ENCODE peak calls at places on chromosome 16, in seven cellular contexts. One of them, this sample, is unnamed.

GRCh38 chr16:9123871-9124270 is 32.4 kb downstream of the HAPSTR1 start:
- DNase-seq in prostate gland: peak; percentile 62
- DNase-seq in psoas muscle: peak; percentile 83
- DNase-seq in neural progenitor cell: no peak
- DNase-seq in foreskin fibroblast: no peak
- DNase-seq in AG10803: no peak
- DNase-seq in fibroblast of pulmonary artery: no peak
- DNase-seq in this sample: no peak

GRCh38 chr16:14013571-14014283 is 57.4 kb upstream of the MRTFB start:
- DNase-seq in psoas muscle: peak; percentile 60
- DNase-seq in foreskin fibroblast: peak; percentile 98
- DNase-seq in AG10803: peak; percentile 95
- DNase-seq in fibroblast of pulmonary artery: peak; percentile 58
- DNase-seq in prostate gland: no peak
- DNase-seq in neural progenitor cell: no peak
- DNase-seq in this sample: peak; percentile 95

GRCh38 chr16:67990018-67990386 is 9.3 kb downstream of the DPEP2 start:
- DNase-seq in neural progenitor cell: no peak
- DNase-seq in fibroblast of pulmonary artery: no peak
- DNase-seq in prostate gland: no peak
- DNase-seq in foreskin fibroblast: no peak
- DNase-seq in AG10803: no peak
- DNase-seq in psoas muscle: no peak
- DNase-seq in this sample: no peak

GRCh38 chr16:4101421-4102275 is 14.6 kb downstream of the ADCY9 start:
- DNase-seq in neural progenitor cell: no peak
- DNase-seq in fibroblast of pulmonary artery: no peak
- DNase-seq in psoas muscle: peak; percentile 71
- DNase-seq in foreskin fibroblast: no peak
- DNase-seq in AG10803: no peak
- DNase-seq in prostate gland: no peak
- DNase-seq in this sample: no peak

GRCh38 chr16:8712589-8713361 is 38.4 kb downstream of the ABAT start:
- DNase-seq in AG10803: no peak
- DNase-seq in psoas muscle: no peak
- DNase-seq in fibroblast of pulmonary artery: no peak
- DNase-seq in neural progenitor cell: peak; percentile 78
- DNase-seq in prostate gland: no peak
- DNase-seq in foreskin fibroblast: peak; percentile 18
- DNase-seq in this sample: no peak

GRCh38 chr16:149024-149675 is 3.3 kb upstream of the HBZ start:
- DNase-seq in neural progenitor cell: no peak
- DNase-seq in AG10803: peak; percentile 28
- DNase-seq in fibroblast of pulmonary artery: no peak
- DNase-seq in prostate gland: no peak
- DNase-seq in foreskin fibroblast: peak; percentile 75
- DNase-seq in psoas muscle: no peak
- DNase-seq in this sample: peak; percentile 30

GRCh38 chr16:66996324-66996982 is 8.1 kb downstream of the CES4A start:
- DNase-seq in psoas muscle: peak; percentile 86
- DNase-seq in fibroblast of pulmonary artery: peak; percentile 91
- DNase-seq in foreskin fibroblast: peak; percentile 93
- DNase-seq in prostate gland: peak; percentile 81
- DNase-seq in neural progenitor cell: no peak
- DNase-seq in AG10803: peak; percentile 81
- DNase-seq in this sample: peak; percentile 88

GRCh38 chr16:31131841-31132271 is 3.7 kb downstream of the PRSS8 start:
- DNase-seq in foreskin fibroblast: no peak
- DNase-seq in fibroblast of pulmonary artery: no peak
- DNase-seq in AG10803: no peak
- DNase-seq in psoas muscle: no peak
- DNase-seq in prostate gland: no peak
- DNase-seq in neural progenitor cell: no peak
- DNase-seq in this sample: no peak

GRCh38 chr16:27281285-27281684 is 12.7 kb upstream of the NSMCE1 start:
- DNase-seq in psoas muscle: no peak
- DNase-seq in fibroblast of pulmonary artery: no peak
- DNase-seq in foreskin fibroblast: no peak
- DNase-seq in neural progenitor cell: no peak
- DNase-seq in AG10803: no peak
- DNase-seq in prostate gland: no peak
- DNase-seq in this sample: no peak

GRCh38 chr16:8958344-8958808 is 5.3 kb downstream of the USP7 start:
- DNase-seq in prostate gland: no peak
- DNase-seq in foreskin fibroblast: peak; percentile 85
- DNase-seq in AG10803: peak; percentile 76
- DNase-seq in neural progenitor cell: peak; percentile 32
- DNase-seq in psoas muscle: peak; percentile 77
- DNase-seq in fibroblast of pulmonary artery: peak; percentile 40
- DNase-seq in this sample: peak; percentile 53

GRCh38 chr16:85360323-85361277 is 248.3 kb upstream of the CIBAR2 start:
- DNase-seq in prostate gland: peak; percentile 84
- DNase-seq in foreskin fibroblast: no peak
- DNase-seq in AG10803: no peak
- DNase-seq in fibroblast of pulmonary artery: no peak
- DNase-seq in neural progenitor cell: no peak
- DNase-seq in psoas muscle: peak; percentile 91
- DNase-seq in this sample: no peak

GRCh38 chr16:12763517-12763916 is 40.2 kb downstream of the CPPED1 start:
- DNase-seq in AG10803: no peak
- DNase-seq in foreskin fibroblast: no peak
- DNase-seq in prostate gland: no peak
- DNase-seq in fibroblast of pulmonary artery: peak; percentile 60
- DNase-seq in psoas muscle: no peak
- DNase-seq in neural progenitor cell: no peak
- DNase-seq in this sample: peak; percentile 36

GRCh38 chr16:48272837-48273421 is 25.6 kb upstream of the ABCC11 start:
- DNase-seq in AG10803: no peak
- DNase-seq in foreskin fibroblast: no peak
- DNase-seq in neural progenitor cell: no peak
- DNase-seq in prostate gland: no peak
- DNase-seq in fibroblast of pulmonary artery: no peak
- DNase-seq in psoas muscle: no peak
- DNase-seq in this sample: peak; percentile 52

GRCh38 chr16:58110590-58111330 is 18.4 kb downstream of the CFAP20 start:
- DNase-seq in AG10803: peak; percentile 53
- DNase-seq in foreskin fibroblast: peak; percentile 48
- DNase-seq in psoas muscle: no peak
- DNase-seq in neural progenitor cell: no peak
- DNase-seq in prostate gland: no peak
- DNase-seq in fibroblast of pulmonary artery: no peak
- DNase-seq in this sample: no peak

GRCh38 chr16:9297437-9298113 is 206.1 kb downstream of the HAPSTR1 start:
- DNase-seq in psoas muscle: no peak
- DNase-seq in prostate gland: peak; percentile 10
- DNase-seq in AG10803: no peak
- DNase-seq in neural progenitor cell: peak; percentile 61
- DNase-seq in foreskin fibroblast: no peak
- DNase-seq in fibroblast of pulmonary artery: no peak
- DNase-seq in this sample: no peak

GRCh38 chr16:81564368-81565060 is 119.9 kb downstream of the CMIP start:
- DNase-seq in AG10803: peak; percentile 39
- DNase-seq in foreskin fibroblast: peak; percentile 33
- DNase-seq in psoas muscle: no peak
- DNase-seq in neural progenitor cell: no peak
- DNase-seq in prostate gland: no peak
- DNase-seq in fibroblast of pulmonary artery: no peak
- DNase-seq in this sample: no peak

GRCh38 chr16:10791048-10791447 is 27.5 kb downstream of the TVP23A start:
- DNase-seq in AG10803: no peak
- DNase-seq in neural progenitor cell: no peak
- DNase-seq in psoas muscle: no peak
- DNase-seq in fibroblast of pulmonary artery: no peak
- DNase-seq in foreskin fibroblast: no peak
- DNase-seq in prostate gland: no peak
- DNase-seq in this sample: no peak

GRCh38 chr16:84825896-84826557 is 6.2 kb downstream of the CRISPLD2 start:
- DNase-seq in psoas muscle: no peak
- DNase-seq in prostate gland: no peak
- DNase-seq in AG10803: peak; percentile 77
- DNase-seq in neural progenitor cell: no peak
- DNase-seq in foreskin fibroblast: peak; percentile 87
- DNase-seq in fibroblast of pulmonary artery: no peak
- DNase-seq in this sample: no peak

GRCh38 chr16:69105501-69106361 is at the start of gene HAS3:
- DNase-seq in AG10803: peak; percentile 54
- DNase-seq in fibroblast of pulmonary artery: peak; percentile 67
- DNase-seq in foreskin fibroblast: peak; percentile 81
- DNase-seq in psoas muscle: peak; percentile 78
- DNase-seq in neural progenitor cell: peak; percentile 91
- DNase-seq in prostate gland: peak; percentile 52
- DNase-seq in this sample: peak; percentile 80

GRCh38 chr16:84013787-84014569 is 28.6 kb downstream of the SLC38A8 start:
- DNase-seq in fibroblast of pulmonary artery: peak; percentile 29
- DNase-seq in prostate gland: peak; percentile 14
- DNase-seq in AG10803: no peak
- DNase-seq in foreskin fibroblast: peak; percentile 53
- DNase-seq in neural progenitor cell: peak; percentile 97
- DNase-seq in psoas muscle: no peak
- DNase-seq in this sample: peak; percentile 70

GRCh38 chr16:4678596-4678995 is 14.8 kb upstream of the NUDT16L1 start:
- DNase-seq in neural progenitor cell: no peak
- DNase-seq in foreskin fibroblast: no peak
- DNase-seq in psoas muscle: no peak
- DNase-seq in AG10803: no peak
- DNase-seq in prostate gland: no peak
- DNase-seq in fibroblast of pulmonary artery: no peak
- DNase-seq in this sample: no peak

GRCh38 chr16:84391151-84391873 is 23.0 kb downstream of the ATP2C2 start:
- DNase-seq in foreskin fibroblast: peak; percentile 66
- DNase-seq in prostate gland: peak; percentile 74
- DNase-seq in AG10803: peak; percentile 49
- DNase-seq in neural progenitor cell: no peak
- DNase-seq in fibroblast of pulmonary artery: peak; percentile 29
- DNase-seq in psoas muscle: no peak
- DNase-seq in this sample: peak; percentile 21

GRCh38 chr16:28549301-28549899 is 4.3 kb upstream of the SGF29 start:
- DNase-seq in fibroblast of pulmonary artery: peak; percentile 68
- DNase-seq in AG10803: peak; percentile 47
- DNase-seq in psoas muscle: no peak
- DNase-seq in prostate gland: no peak
- DNase-seq in neural progenitor cell: no peak
- DNase-seq in foreskin fibroblast: peak; percentile 74
- DNase-seq in this sample: peak; percentile 73

GRCh38 chr16:30184430-30185140 is 1.2 kb downstream of the CORO1A start:
- DNase-seq in fibroblast of pulmonary artery: no peak
- DNase-seq in prostate gland: no peak
- DNase-seq in psoas muscle: peak; percentile 63
- DNase-seq in neural progenitor cell: no peak
- DNase-seq in foreskin fibroblast: no peak
- DNase-seq in AG10803: no peak
- DNase-seq in this sample: peak; percentile 13

DNA sequence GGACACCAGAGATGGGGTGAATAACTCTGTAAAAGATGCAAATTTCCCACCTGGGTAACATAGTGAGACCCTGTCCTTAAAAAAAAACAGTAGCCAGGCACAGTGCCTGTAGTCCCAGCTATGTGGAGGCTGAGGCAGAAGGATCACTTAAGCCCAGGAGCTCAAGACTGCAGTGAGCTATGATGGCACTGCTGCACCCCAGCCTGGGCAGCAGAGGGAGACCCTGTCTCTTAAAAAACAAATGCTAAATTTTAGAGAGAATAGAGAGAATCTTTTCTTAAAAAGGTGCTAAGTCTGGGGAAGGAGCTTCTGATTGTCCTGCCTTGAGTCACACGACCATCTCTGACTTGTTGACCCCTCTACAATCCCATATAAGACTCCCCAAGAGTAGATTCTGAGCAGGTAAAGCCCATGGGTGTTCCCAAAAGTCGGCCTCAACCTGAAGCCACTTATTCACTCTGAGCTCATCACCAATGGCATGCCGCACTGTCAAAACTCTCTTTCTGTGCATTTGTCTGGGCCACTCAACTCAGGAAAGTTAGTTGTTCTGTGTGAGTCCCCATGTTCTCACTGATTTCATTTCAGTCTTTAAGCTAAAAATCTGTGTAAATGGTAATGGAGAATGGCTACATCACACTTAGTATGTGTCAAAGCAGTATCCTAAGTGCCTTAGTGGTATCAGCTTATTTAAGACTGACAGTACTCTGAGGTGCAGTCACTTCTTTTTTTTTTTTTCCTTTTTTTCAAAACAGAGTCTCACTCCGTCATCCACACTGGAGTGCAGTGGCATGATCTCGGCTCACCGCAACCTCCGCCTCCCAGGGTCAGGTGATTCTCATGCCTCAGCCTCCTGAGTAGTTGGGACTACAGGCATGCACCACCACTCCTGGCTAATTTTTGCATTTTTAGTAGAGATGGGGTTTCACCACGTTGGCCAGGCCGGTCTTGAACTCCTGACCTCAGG is 41.6 kb downstream of the PRKCB start:
- DNase-seq in prostate gland: no peak
- DNase-seq in AG10803: no peak
- DNase-seq in fibroblast of pulmonary artery: no peak
- DNase-seq in neural progenitor cell: no peak
- DNase-seq in foreskin fibroblast: no peak
- DNase-seq in psoas muscle: no peak
- DNase-seq in this sample: no peak
- TF ChIP-seq CTCF in prostate gland: no peak
- TF ChIP-seq CTCF in AG10803: no peak
- TF ChIP-seq CTCF in fibroblast of pulmonary artery: no peak
- TF ChIP-seq CTCF in neural progenitor cell: peak; percentile 39
- TF ChIP-seq CTCF in foreskin fibroblast: peak; percentile 35
- TF ChIP-seq CTCF in psoas muscle: no peak
- TF ChIP-seq CTCF in this sample: no peak

GRCh38 chr16:20875358-20875656 is 24.9 kb downstream of the DCUN1D3 start:
- DNase-seq in neural progenitor cell: no peak
- DNase-seq in prostate gland: no peak
- DNase-seq in foreskin fibroblast: no peak
- DNase-seq in AG10803: no peak
- DNase-seq in psoas muscle: no peak
- DNase-seq in fibroblast of pulmonary artery: no peak
- DNase-seq in this sample: no peak
- H3K4me3 ChIP-seq in neural progenitor cell: no peak overlapping the region
- H3K4me3 ChIP-seq in prostate gland: no peak overlapping the region
- H3K4me3 ChIP-seq in foreskin fibroblast: no peak overlapping the region
- H3K4me3 ChIP-seq in AG10803: no peak overlapping the region
- H3K4me3 ChIP-seq in psoas muscle: no peak overlapping the region
- H3K4me3 ChIP-seq in fibroblast of pulmonary artery: no peak overlapping the region
- H3K4me3 ChIP-seq in this sample: no peak overlapping the region

GRCh38 chr16:47059991-47060390 is 83.8 kb downstream of the NETO2 start:
- DNase-seq in psoas muscle: no peak
- DNase-seq in neural progenitor cell: no peak
- DNase-seq in foreskin fibroblast: no peak
- DNase-seq in AG10803: no peak
- DNase-seq in fibroblast of pulmonary artery: no peak
- DNase-seq in prostate gland: no peak
- DNase-seq in this sample: no peak
- TF ChIP-seq CTCF in psoas muscle: no peak
- TF ChIP-seq CTCF in neural progenitor cell: no peak
- TF ChIP-seq CTCF in foreskin fibroblast: no peak
- TF ChIP-seq CTCF in AG10803: no peak
- TF ChIP-seq CTCF in fibroblast of pulmonary artery: no peak
- TF ChIP-seq CTCF in prostate gland: no peak
- TF ChIP-seq CTCF in this sample: no peak

DNA sequence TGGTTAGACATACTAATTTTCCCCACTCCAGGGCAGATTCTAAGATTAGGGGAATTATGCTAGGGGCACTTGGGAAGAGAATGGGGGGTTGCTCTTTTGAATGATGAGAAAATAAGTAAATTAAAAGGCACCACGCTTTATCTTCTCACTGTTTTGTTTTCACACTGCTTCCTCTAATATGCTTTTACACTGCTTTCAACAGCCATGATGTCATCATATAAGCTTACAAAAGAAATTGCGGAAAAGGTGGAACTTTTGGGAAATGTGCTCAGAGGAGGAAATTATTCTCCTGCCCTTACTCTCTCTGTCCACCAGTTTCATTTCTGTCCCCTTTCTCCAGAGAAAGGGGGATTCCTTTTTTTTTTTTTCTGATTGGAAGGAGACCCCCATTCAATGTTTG is 308.2 kb downstream of the TOX3 start:
- DNase-seq in foreskin fibroblast: no peak
- DNase-seq in prostate gland: no peak
- DNase-seq in neural progenitor cell: no peak
- DNase-seq in psoas muscle: no peak
- DNase-seq in fibroblast of pulmonary artery: no peak
- DNase-seq in AG10803: no peak
- DNase-seq in this sample: no peak
- H3K4me3 ChIP-seq in foreskin fibroblast: no peak overlapping the region
- H3K4me3 ChIP-seq in prostate gland: no peak overlapping the region
- H3K4me3 ChIP-seq in neural progenitor cell: no peak overlapping the region
- H3K4me3 ChIP-seq in psoas muscle: no peak overlapping the region
- H3K4me3 ChIP-seq in fibroblast of pulmonary artery: no peak overlapping the region
- H3K4me3 ChIP-seq in AG10803: no peak overlapping the region
- H3K4me3 ChIP-seq in this sample: no peak overlapping the region